ENCODE peak calls at places on chromosome 9, in nine cellular contexts. One of them, this sample, is unnamed.

GRCh38 chr9:20551835-20552234 is 70.5 kb downstream of the MLLT3 start:
- DNase-seq in GOT3: no peak
- DNase-seq in hippocampal formation: no peak
- DNase-seq in GM20000: peak; percentile 26
- DNase-seq in NCI-H524: no peak
- DNase-seq in NCI-H2227 treated with DMSO at 0.1 percent for 48 hours: no peak
- DNase-seq in H1: no peak
- DNase-seq in activated naive CD4-positive, alpha-beta T cell: no peak
- DNase-seq in NCI-H1694 treated with DMSO at 0.1 percent for 48 hours: no peak
- DNase-seq in this sample: no peak

GRCh38 chr9:5718296-5719032 is 89.6 kb downstream of the RIC1 start:
- DNase-seq in GOT3: no peak
- DNase-seq in hippocampal formation: no peak
- DNase-seq in GM20000: no peak
- DNase-seq in NCI-H524: no peak
- DNase-seq in NCI-H2227 treated with DMSO at 0.1 percent for 48 hours: peak; percentile 8
- DNase-seq in H1: no peak
- DNase-seq in activated naive CD4-positive, alpha-beta T cell: no peak
- DNase-seq in NCI-H1694 treated with DMSO at 0.1 percent for 48 hours: no peak
- DNase-seq in this sample: peak; percentile 24

GRCh38 chr9:72574156-72574810 is 52.9 kb downstream of the TMC1 start:
- DNase-seq in GOT3: no peak
- DNase-seq in hippocampal formation: no peak
- DNase-seq in GM20000: no peak
- DNase-seq in NCI-H524: no peak
- DNase-seq in NCI-H2227 treated with DMSO at 0.1 percent for 48 hours: no peak
- DNase-seq in H1: no peak
- DNase-seq in activated naive CD4-positive, alpha-beta T cell: no peak
- DNase-seq in NCI-H1694 treated with DMSO at 0.1 percent for 48 hours: no peak
- DNase-seq in this sample: no peak

GRCh38 chr9:129989740-129990139 is 53.2 kb downstream of the FNBP1 start:
- DNase-seq in GOT3: no peak
- DNase-seq in hippocampal formation: no peak
- DNase-seq in GM20000: no peak
- DNase-seq in NCI-H524: no peak
- DNase-seq in NCI-H2227 treated with DMSO at 0.1 percent for 48 hours: no peak
- DNase-seq in H1: no peak
- DNase-seq in activated naive CD4-positive, alpha-beta T cell: no peak
- DNase-seq in NCI-H1694 treated with DMSO at 0.1 percent for 48 hours: no peak
- DNase-seq in this sample: peak; percentile 54

GRCh38 chr9:2666569-2666968 is 45.0 kb downstream of the VLDLR start:
- DNase-seq in GOT3: no peak
- DNase-seq in hippocampal formation: no peak
- DNase-seq in GM20000: no peak
- DNase-seq in NCI-H524: no peak
- DNase-seq in NCI-H2227 treated with DMSO at 0.1 percent for 48 hours: no peak
- DNase-seq in H1: no peak
- DNase-seq in activated naive CD4-positive, alpha-beta T cell: no peak
- DNase-seq in NCI-H1694 treated with DMSO at 0.1 percent for 48 hours: no peak
- DNase-seq in this sample: no peak

GRCh38 chr9:20418485-20418884 is 203.8 kb downstream of the MLLT3 start:
- DNase-seq in GOT3: no peak
- DNase-seq in hippocampal formation: no peak
- DNase-seq in GM20000: no peak
- DNase-seq in NCI-H524: no peak
- DNase-seq in NCI-H2227 treated with DMSO at 0.1 percent for 48 hours: no peak
- DNase-seq in H1: no peak
- DNase-seq in activated naive CD4-positive, alpha-beta T cell: no peak
- DNase-seq in NCI-H1694 treated with DMSO at 0.1 percent for 48 hours: no peak
- DNase-seq in this sample: no peak

GRCh38 chr9:35618854-35619799 is 914 bp upstream of the CD72 start:
- DNase-seq in GOT3: no peak
- DNase-seq in hippocampal formation: no peak
- DNase-seq in GM20000: peak; percentile 72
- DNase-seq in NCI-H524: no peak
- DNase-seq in NCI-H2227 treated with DMSO at 0.1 percent for 48 hours: no peak
- DNase-seq in H1: no peak
- DNase-seq in activated naive CD4-positive, alpha-beta T cell: no peak
- DNase-seq in NCI-H1694 treated with DMSO at 0.1 percent for 48 hours: no peak
- DNase-seq in this sample: peak; percentile 40

GRCh38 chr9:115111854-115112253 is 6.1 kb downstream of the TNC start:
- DNase-seq in GOT3: no peak
- DNase-seq in hippocampal formation: no peak
- DNase-seq in GM20000: no peak
- DNase-seq in NCI-H524: no peak
- DNase-seq in NCI-H2227 treated with DMSO at 0.1 percent for 48 hours: no peak
- DNase-seq in H1: no peak
- DNase-seq in activated naive CD4-positive, alpha-beta T cell: no peak
- DNase-seq in NCI-H1694 treated with DMSO at 0.1 percent for 48 hours: no peak
- DNase-seq in this sample: no peak

GRCh38 chr9:99222416-99223280 is 566 bp downstream of the SEC61B start:
- DNase-seq in GOT3: no peak
- DNase-seq in hippocampal formation: no peak
- DNase-seq in GM20000: no peak
- DNase-seq in NCI-H524: peak; percentile 66
- DNase-seq in NCI-H2227 treated with DMSO at 0.1 percent for 48 hours: no peak
- DNase-seq in H1: no peak
- DNase-seq in activated naive CD4-positive, alpha-beta T cell: no peak
- DNase-seq in NCI-H1694 treated with DMSO at 0.1 percent for 48 hours: no peak
- DNase-seq in this sample: peak; percentile 2

GRCh38 chr9:121772600-121773285 is 121.3 kb downstream of the DAB2IP start:
- DNase-seq in GOT3: no peak
- DNase-seq in hippocampal formation: peak; percentile 46
- DNase-seq in GM20000: no peak
- DNase-seq in NCI-H524: no peak
- DNase-seq in NCI-H2227 treated with DMSO at 0.1 percent for 48 hours: no peak
- DNase-seq in H1: no peak
- DNase-seq in activated naive CD4-positive, alpha-beta T cell: no peak
- DNase-seq in NCI-H1694 treated with DMSO at 0.1 percent for 48 hours: peak; percentile 17
- DNase-seq in this sample: no peak

GRCh38 chr9:105264380-105264779 is 19.9 kb downstream of the SLC44A1 start:
- DNase-seq in GOT3: no peak
- DNase-seq in hippocampal formation: no peak
- DNase-seq in GM20000: no peak
- DNase-seq in NCI-H524: no peak
- DNase-seq in NCI-H2227 treated with DMSO at 0.1 percent for 48 hours: no peak
- DNase-seq in H1: no peak
- DNase-seq in activated naive CD4-positive, alpha-beta T cell: no peak
- DNase-seq in NCI-H1694 treated with DMSO at 0.1 percent for 48 hours: no peak
- DNase-seq in this sample: peak; percentile 41

GRCh38 chr9:134210908-134211810 is 46.8 kb upstream of the RNU6ATAC start:
- DNase-seq in GOT3: no peak
- DNase-seq in hippocampal formation: no peak
- DNase-seq in GM20000: no peak
- DNase-seq in NCI-H524: no peak
- DNase-seq in NCI-H2227 treated with DMSO at 0.1 percent for 48 hours: no peak
- DNase-seq in H1: no peak
- DNase-seq in activated naive CD4-positive, alpha-beta T cell: no peak
- DNase-seq in NCI-H1694 treated with DMSO at 0.1 percent for 48 hours: no peak
- DNase-seq in this sample: no peak

GRCh38 chr9:98255064-98255577 is 328 bp downstream of the TBC1D2 start:
- DNase-seq in GOT3: no peak
- DNase-seq in hippocampal formation: no peak
- DNase-seq in GM20000: peak; percentile 42
- DNase-seq in NCI-H524: peak; percentile 55
- DNase-seq in NCI-H2227 treated with DMSO at 0.1 percent for 48 hours: peak; percentile 19
- DNase-seq in H1: no peak
- DNase-seq in activated naive CD4-positive, alpha-beta T cell: no peak
- DNase-seq in NCI-H1694 treated with DMSO at 0.1 percent for 48 hours: no peak
- DNase-seq in this sample: peak; percentile 49

GRCh38 chr9:112078432-112078831 is 96.7 kb downstream of the SUSD1 start:
- DNase-seq in GOT3: no peak
- DNase-seq in hippocampal formation: no peak
- DNase-seq in GM20000: peak; percentile 26
- DNase-seq in NCI-H524: no peak
- DNase-seq in NCI-H2227 treated with DMSO at 0.1 percent for 48 hours: no peak
- DNase-seq in H1: no peak
- DNase-seq in activated naive CD4-positive, alpha-beta T cell: no peak
- DNase-seq in NCI-H1694 treated with DMSO at 0.1 percent for 48 hours: no peak
- DNase-seq in this sample: no peak

GRCh38 chr9:88106492-88106891 is 31.8 kb downstream of the SPATA31C2 start:
- DNase-seq in GOT3: no peak
- DNase-seq in hippocampal formation: no peak
- DNase-seq in GM20000: no peak
- DNase-seq in NCI-H524: peak; percentile 19
- DNase-seq in NCI-H2227 treated with DMSO at 0.1 percent for 48 hours: no peak
- DNase-seq in H1: no peak
- DNase-seq in activated naive CD4-positive, alpha-beta T cell: no peak
- DNase-seq in NCI-H1694 treated with DMSO at 0.1 percent for 48 hours: no peak
- DNase-seq in this sample: no peak

GRCh38 chr9:93587284-93587650 is 10.9 kb downstream of the PHF2 start:
- DNase-seq in GOT3: no peak
- DNase-seq in hippocampal formation: no peak
- DNase-seq in GM20000: no peak
- DNase-seq in NCI-H524: no peak
- DNase-seq in NCI-H2227 treated with DMSO at 0.1 percent for 48 hours: no peak
- DNase-seq in H1: no peak
- DNase-seq in activated naive CD4-positive, alpha-beta T cell: no peak
- DNase-seq in NCI-H1694 treated with DMSO at 0.1 percent for 48 hours: no peak
- DNase-seq in this sample: no peak

GRCh38 chr9:119078015-119078414 is 291.2 kb downstream of the BRINP1 start:
- DNase-seq in GOT3: no peak
- DNase-seq in hippocampal formation: no peak
- DNase-seq in GM20000: no peak
- DNase-seq in NCI-H524: peak; percentile 31
- DNase-seq in NCI-H2227 treated with DMSO at 0.1 percent for 48 hours: no peak
- DNase-seq in H1: no peak
- DNase-seq in activated naive CD4-positive, alpha-beta T cell: no peak
- DNase-seq in NCI-H1694 treated with DMSO at 0.1 percent for 48 hours: no peak
- DNase-seq in this sample: no peak